ENCODE peak calls at places on chromosome 3, in six cellular contexts. One of them, this sample, is unnamed.

GRCh38 chr3:196274585-196274984 is 12.9 kb downstream of the PCYT1A start:
- DNase-seq in tibial nerve: no peak
- DNase-seq in cardiac muscle cell: no peak
- DNase-seq in left ventricle myocardium inferior: no peak
- DNase-seq in Panc1: no peak
- DNase-seq in foreskin keratinocyte: no peak
- DNase-seq in this sample: peak

GRCh38 chr3:72186485-72186864 is 401.5 kb upstream of the PROK2 start:
- DNase-seq in tibial nerve: no peak
- DNase-seq in cardiac muscle cell: peak
- DNase-seq in foreskin keratinocyte: no peak
- DNase-seq in Panc1: no peak
- DNase-seq in left ventricle myocardium inferior: no peak
- DNase-seq in this sample: peak

GRCh38 chr3:120265989-120266388 is 19.0 kb downstream of the GPR156 start:
- DNase-seq in left ventricle myocardium inferior: no peak
- DNase-seq in Panc1: no peak
- DNase-seq in foreskin keratinocyte: no peak
- DNase-seq in tibial nerve: no peak
- DNase-seq in cardiac muscle cell: no peak
- DNase-seq in this sample: no peak

GRCh38 chr3:176554264-176554663 is 643.0 kb downstream of the TBL1XR1 start:
- DNase-seq in left ventricle myocardium inferior: no peak
- DNase-seq in cardiac muscle cell: no peak
- DNase-seq in Panc1: no peak
- DNase-seq in foreskin keratinocyte: no peak
- DNase-seq in tibial nerve: no peak
- DNase-seq in this sample: no peak

GRCh38 chr3:134350861-134351311 is 23.4 kb downstream of the AMOTL2 start:
- DNase-seq in tibial nerve: no peak
- DNase-seq in cardiac muscle cell: no peak
- DNase-seq in Panc1: no peak
- DNase-seq in left ventricle myocardium inferior: no peak
- DNase-seq in foreskin keratinocyte: no peak
- DNase-seq in this sample: peak

GRCh38 chr3:147356909-147357733 is 49.2 kb downstream of the ZIC4 start:
- DNase-seq in left ventricle myocardium inferior: no peak
- DNase-seq in cardiac muscle cell: no peak
- DNase-seq in Panc1: no peak
- DNase-seq in foreskin keratinocyte: no peak
- DNase-seq in tibial nerve: no peak
- DNase-seq in this sample: no peak

GRCh38 chr3:5160926-5161858 is 26.3 kb upstream of the EDEM1 start:
- DNase-seq in foreskin keratinocyte: no peak
- DNase-seq in Panc1: no peak
- DNase-seq in cardiac muscle cell: no peak
- DNase-seq in tibial nerve: no peak
- DNase-seq in left ventricle myocardium inferior: no peak
- DNase-seq in this sample: peak

GRCh38 chr3:34009480-34009844 is 211.0 kb downstream of the PDCD6IP start:
- DNase-seq in cardiac muscle cell: peak
- DNase-seq in Panc1: no peak
- DNase-seq in left ventricle myocardium inferior: no peak
- DNase-seq in tibial nerve: no peak
- DNase-seq in foreskin keratinocyte: no peak
- DNase-seq in this sample: no peak

GRCh38 chr3:69197922-69198540 is 75.6 kb upstream of the LMOD3 start:
- DNase-seq in tibial nerve: no peak
- DNase-seq in left ventricle myocardium inferior: no peak
- DNase-seq in cardiac muscle cell: no peak
- DNase-seq in Panc1: no peak
- DNase-seq in foreskin keratinocyte: no peak
- DNase-seq in this sample: no peak

GRCh38 chr3:128215800-128216495 is 62.7 kb downstream of the EEFSEC start:
- DNase-seq in cardiac muscle cell: no peak
- DNase-seq in Panc1: no peak
- DNase-seq in left ventricle myocardium inferior: no peak
- DNase-seq in tibial nerve: no peak
- DNase-seq in foreskin keratinocyte: no peak
- DNase-seq in this sample: no peak

GRCh38 chr3:195897081-195897852 is 11.1 kb downstream of the TNK2 start:
- DNase-seq in foreskin keratinocyte: peak
- DNase-seq in cardiac muscle cell: peak
- DNase-seq in left ventricle myocardium inferior: no peak
- DNase-seq in Panc1: no peak
- DNase-seq in tibial nerve: no peak
- DNase-seq in this sample: peak

GRCh38 chr3:193732391-193732790 is 139.4 kb downstream of the OPA1 start:
- DNase-seq in tibial nerve: no peak
- DNase-seq in left ventricle myocardium inferior: no peak
- DNase-seq in cardiac muscle cell: peak
- DNase-seq in foreskin keratinocyte: no peak
- DNase-seq in Panc1: no peak
- DNase-seq in this sample: peak

GRCh38 chr3:42746455-42747450 is 26.3 kb downstream of the CCDC13 start:
- DNase-seq in tibial nerve: no peak
- DNase-seq in Panc1: no peak
- DNase-seq in cardiac muscle cell: no peak
- DNase-seq in foreskin keratinocyte: no peak
- DNase-seq in left ventricle myocardium inferior: no peak
- DNase-seq in this sample: no peak

GRCh38 chr3:100740207-100740606 is 30.9 kb downstream of the TFG start:
- DNase-seq in left ventricle myocardium inferior: no peak
- DNase-seq in cardiac muscle cell: no peak
- DNase-seq in tibial nerve: no peak
- DNase-seq in Panc1: no peak
- DNase-seq in foreskin keratinocyte: no peak
- DNase-seq in this sample: no peak

GRCh38 chr3:100732435-100732834 is 23.1 kb downstream of the TFG start:
- DNase-seq in tibial nerve: no peak
- DNase-seq in Panc1: no peak
- DNase-seq in cardiac muscle cell: no peak
- DNase-seq in foreskin keratinocyte: no peak
- DNase-seq in left ventricle myocardium inferior: no peak
- DNase-seq in this sample: no peak

DNA sequence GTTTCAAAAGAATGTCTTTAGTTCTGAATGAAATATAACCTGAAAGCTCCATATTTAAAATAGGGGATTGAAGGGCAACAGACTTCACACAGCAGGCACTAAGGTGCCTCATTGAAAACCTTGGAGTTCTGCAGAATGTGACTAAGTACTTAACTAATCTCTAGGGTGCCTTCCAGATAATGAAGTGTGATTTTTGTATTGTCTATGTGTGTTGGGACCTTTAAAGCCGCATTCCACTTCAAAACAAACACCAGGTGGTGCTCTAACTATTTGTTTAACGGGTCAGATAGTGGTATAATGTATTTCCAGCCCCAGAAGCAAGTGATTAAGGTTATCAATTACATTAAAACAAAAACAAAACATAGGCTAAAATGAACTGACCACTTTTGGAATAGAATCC is 28.0 kb downstream of the TFG start:
- DNase-seq in tibial nerve: no peak
- DNase-seq in foreskin keratinocyte: no peak
- DNase-seq in Panc1: no peak
- DNase-seq in left ventricle myocardium inferior: no peak
- DNase-seq in cardiac muscle cell: peak
- DNase-seq in this sample: peak
- TF ChIP-seq CTCF in tibial nerve: no peak
- TF ChIP-seq CTCF in foreskin keratinocyte: peak
- TF ChIP-seq CTCF in Panc1: peak
- TF ChIP-seq CTCF in left ventricle myocardium inferior: peak
- TF ChIP-seq CTCF in cardiac muscle cell: peak
- TF ChIP-seq CTCF in this sample: peak

GRCh38 chr3:102530443-102531195 is 95.8 kb downstream of the ZPLD1 start:
- DNase-seq in foreskin keratinocyte: peak
- DNase-seq in left ventricle myocardium inferior: no peak
- DNase-seq in cardiac muscle cell: peak
- DNase-seq in Panc1: no peak
- DNase-seq in tibial nerve: no peak
- DNase-seq in this sample: peak

GRCh38 chr3:102528727-102529126 is 93.9 kb downstream of the ZPLD1 start:
- DNase-seq in tibial nerve: no peak
- DNase-seq in cardiac muscle cell: no peak
- DNase-seq in Panc1: no peak
- DNase-seq in foreskin keratinocyte: no peak
- DNase-seq in left ventricle myocardium inferior: no peak
- DNase-seq in this sample: no peak

GRCh38 chr3:102531686-102532085 is 96.9 kb downstream of the ZPLD1 start:
- DNase-seq in Panc1: no peak
- DNase-seq in cardiac muscle cell: no peak
- DNase-seq in tibial nerve: no peak
- DNase-seq in left ventricle myocardium inferior: no peak
- DNase-seq in foreskin keratinocyte: no peak
- DNase-seq in this sample: peak

GRCh38 chr3:102526865-102527264 is 92.0 kb downstream of the ZPLD1 start:
- DNase-seq in Panc1: no peak
- DNase-seq in cardiac muscle cell: no peak
- DNase-seq in foreskin keratinocyte: no peak
- DNase-seq in left ventricle myocardium inferior: no peak
- DNase-seq in tibial nerve: no peak
- DNase-seq in this sample: no peak

DNA sequence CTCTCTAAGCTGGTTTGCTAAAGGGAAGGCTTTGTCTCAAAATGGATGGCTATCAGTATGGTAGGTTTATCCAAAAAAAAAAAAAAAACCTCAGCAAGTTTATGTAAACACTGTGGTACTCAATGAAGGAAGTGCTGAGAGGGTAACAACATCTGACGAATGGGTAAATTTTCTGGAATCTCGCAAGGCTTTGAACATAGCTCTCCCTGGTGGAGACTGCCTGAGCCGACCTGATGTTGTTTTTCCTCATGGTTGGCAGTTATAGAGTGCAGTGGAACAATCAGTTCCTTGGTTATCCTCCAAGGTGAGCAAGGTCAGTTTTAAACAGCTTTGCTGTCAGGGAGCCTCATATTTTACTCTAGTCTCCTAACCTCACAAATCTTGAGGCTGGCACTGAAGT is 94.6 kb downstream of the ZPLD1 start:
- DNase-seq in left ventricle myocardium inferior: no peak
- DNase-seq in cardiac muscle cell: peak
- DNase-seq in foreskin keratinocyte: no peak
- DNase-seq in Panc1: peak
- DNase-seq in tibial nerve: no peak
- DNase-seq in this sample: peak
- TF ChIP-seq CTCF in left ventricle myocardium inferior: peak
- TF ChIP-seq CTCF in cardiac muscle cell: peak
- TF ChIP-seq CTCF in foreskin keratinocyte: peak
- TF ChIP-seq CTCF in Panc1: peak
- TF ChIP-seq CTCF in tibial nerve: no peak
- TF ChIP-seq CTCF in this sample: peak

DNA sequence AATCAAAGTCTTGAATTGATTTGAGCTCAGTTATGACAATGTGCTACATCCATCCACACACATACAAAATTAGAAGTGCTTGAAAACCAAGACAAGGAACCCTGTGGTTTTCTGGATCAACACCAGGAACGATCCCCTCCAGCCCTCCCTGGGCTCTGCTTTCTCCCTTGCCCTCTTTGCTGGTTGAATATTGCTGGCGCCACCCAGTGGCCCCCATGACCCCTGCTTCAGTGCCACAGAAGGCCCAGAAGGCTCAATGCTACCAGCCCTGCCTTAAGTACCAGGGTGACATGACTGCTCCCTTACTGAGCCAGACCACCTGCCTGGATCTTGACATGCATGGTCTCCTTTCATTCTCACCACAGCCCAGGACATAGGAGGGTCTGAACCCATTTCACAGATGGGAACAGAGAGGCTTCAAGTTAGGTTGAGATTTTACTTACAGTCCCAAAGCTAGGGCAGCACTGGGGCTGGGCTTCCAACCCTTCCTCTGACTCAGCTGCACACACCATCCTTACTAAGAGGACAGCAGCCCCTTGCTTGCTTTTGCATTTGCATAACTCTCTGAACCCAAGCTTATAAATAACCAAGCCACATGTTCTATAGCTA is 15.0 kb downstream of the IL12A start:
- DNase-seq in tibial nerve: peak
- DNase-seq in left ventricle myocardium inferior: peak
- DNase-seq in Panc1: peak
- DNase-seq in cardiac muscle cell: peak
- DNase-seq in foreskin keratinocyte: no peak
- DNase-seq in this sample: peak
- TF ChIP-seq CTCF in tibial nerve: no peak
- TF ChIP-seq CTCF in left ventricle myocardium inferior: peak
- TF ChIP-seq CTCF in Panc1: peak
- TF ChIP-seq CTCF in cardiac muscle cell: peak
- TF ChIP-seq CTCF in foreskin keratinocyte: peak
- TF ChIP-seq CTCF in this sample: peak

DNA sequence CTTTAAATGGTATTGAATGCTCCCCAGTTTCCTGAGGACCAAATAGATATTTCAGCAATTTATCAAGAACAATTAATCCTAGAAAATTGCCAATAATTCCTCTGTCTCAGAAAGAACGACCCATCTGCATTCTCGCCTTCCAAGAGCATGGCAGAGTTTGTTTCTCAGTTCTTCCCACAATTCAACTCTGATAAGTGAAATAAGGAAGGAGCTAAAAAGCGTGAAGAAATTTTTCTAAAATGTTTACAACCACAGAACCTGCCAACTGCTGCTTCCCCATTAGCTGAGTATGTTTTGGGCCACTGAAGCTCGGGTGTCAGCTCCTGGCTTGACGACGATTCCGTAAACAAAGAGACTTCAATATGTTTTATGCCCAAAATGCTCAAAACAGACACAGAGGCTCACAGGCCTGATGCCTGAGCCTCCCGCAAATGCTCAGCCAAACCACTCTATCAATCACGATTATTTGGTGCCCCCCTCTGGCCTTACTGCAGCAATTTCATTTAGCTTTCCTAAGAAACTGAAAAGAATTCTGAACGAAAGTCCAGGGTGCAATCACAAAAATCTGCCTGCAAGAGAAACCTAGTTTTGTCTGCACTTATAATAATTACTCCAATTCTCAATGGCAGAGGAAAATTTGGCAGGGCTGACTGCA is 259.2 kb upstream of the CCDC54 start:
- DNase-seq in foreskin keratinocyte: peak
- DNase-seq in Panc1: peak
- DNase-seq in cardiac muscle cell: peak
- DNase-seq in left ventricle myocardium inferior: no peak
- DNase-seq in tibial nerve: peak
- DNase-seq in this sample: peak
- TF ChIP-seq CTCF in foreskin keratinocyte: peak
- TF ChIP-seq CTCF in Panc1: peak
- TF ChIP-seq CTCF in cardiac muscle cell: peak
- TF ChIP-seq CTCF in left ventricle myocardium inferior: peak
- TF ChIP-seq CTCF in tibial nerve: peak
- TF ChIP-seq CTCF in this sample: peak

This sample was measured in bronchial epithelial cell.